ENCODE peak calls at places on chromosomes 5 and 9, in six cellular contexts. D is H1, E is GM23248, T is H9, P is DND-41, H is astrocyte. G is an unnamed sample. For H3K79me2, the result is how much of the 10 kb centered on the place peaks cover.

GRCh38 chr5:136638084-136638483 is 272.7 kb upstream of the TRPC7 start:
- DNase-seq in H (no peak), D (no peak), P (no peak), T (no peak), E (peak), G (no peak)

GRCh38 chr5:50667079-50667652 is 729 bp downstream of the PARP8 start:
- DNase-seq in H (peak), E (peak), D (no peak), T (peak), P (peak), G (peak)

GRCh38 chr5:95261369-95262175 is 23.3 kb downstream of the MCTP1 start:
- DNase-seq in D (no peak), P (peak), H (no peak), T (no peak), E (peak), G (peak)

GRCh38 chr5:135141303-135142268 is 107.6 kb upstream of the PITX1 start:
- DNase-seq in H (peak), E (peak), T (no peak), D (no peak), P (no peak), G (no peak)

GRCh38 chr5:67941750-67942450 is 273.7 kb upstream of the PIK3R1 start:
- DNase-seq in P (no peak), E (peak), T (no peak), D (no peak), H (peak), G (no peak)

GRCh38 chr5:107744418-107745330 is 73.9 kb upstream of the EFNA5 start:
- DNase-seq in H (no peak), P (no peak), T (no peak), D (peak), E (no peak), G (no peak)

GRCh38 chr5:96633820-96634219 is 28.4 kb upstream of the CAST start:
- DNase-seq in H (peak), D (no peak), T (no peak), E (no peak), P (no peak), G (no peak)

GRCh38 chr5:59246470-59247250 is 646.9 kb downstream of the PDE4D start:
- DNase-seq in T (no peak), P (no peak), D (no peak), E (no peak), H (peak), G (no peak)

GRCh38 chr9:129860653-129861446 is 25.6 kb downstream of the USP20 start:
- DNase-seq in E (no peak), T (no peak), D (no peak), P (no peak), H (no peak), G (no peak)

GRCh38 chr9:133715295-133715865 is 22.8 kb downstream of the SARDH start:
- DNase-seq in T (peak), E (no peak), H (peak), P (no peak), D (no peak), G (no peak)

GRCh38 chr5:79935992-79936643 is 54.9 kb downstream of the MTX3 start:
- DNase-seq in P (no peak), H (no peak), E (peak), T (no peak), D (no peak), G (no peak)
- H2AFZ ChIP-seq in P (no peak), H (no peak), E (peak), T (no peak), D (no peak), G (no peak)

GRCh38 chr5:98111686-98112085 is 661.8 kb upstream of the RGMB start:
- DNase-seq in P (no peak), T (no peak), E (peak), H (no peak), D (no peak), G (no peak)

GRCh38 chr5:98110270-98110669 is 663.2 kb upstream of the RGMB start:
- DNase-seq in E (peak), D (no peak), P (no peak), H (peak), T (no peak), G (no peak)

GRCh38 chr5:98109561-98110006 is 663.9 kb upstream of the RGMB start:
- DNase-seq in H (peak), T (no peak), D (no peak), E (peak), P (no peak), G (no peak)

GRCh38 chr5:98108497-98108896 is 665.0 kb upstream of the RGMB start:
- DNase-seq in H (peak), P (no peak), D (no peak), T (no peak), E (peak), G (no peak)

DNA sequence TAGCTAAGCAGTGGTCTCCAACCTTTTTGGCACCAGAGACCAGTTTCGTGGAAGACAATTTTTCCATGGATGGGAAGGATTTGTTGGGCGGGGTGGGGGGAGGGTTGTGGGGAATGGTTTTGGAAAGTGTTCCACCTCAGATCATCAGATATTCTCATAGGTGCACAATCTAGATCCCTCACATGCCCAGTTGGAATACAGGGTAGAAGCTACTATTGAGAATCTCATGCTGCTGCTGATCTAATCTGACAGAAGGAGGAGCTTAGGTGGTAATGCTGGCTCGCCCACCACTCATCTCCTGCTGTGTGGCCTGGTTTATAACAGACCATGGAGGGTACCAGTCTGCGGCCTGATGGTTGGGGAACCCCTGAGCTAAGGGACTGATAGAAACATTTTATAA is 662.7 kb upstream of the RGMB start:
- DNase-seq in D (no peak), T (no peak), H (no peak), P (no peak), E (peak), G (no peak)
- H3K4me2 ChIP-seq in D (no peak), T (no peak), H (peak), P (no peak), E (peak), G (no peak)

GRCh38 chr9:78001946-78002731 is 29.5 kb downstream of the GNAQ start:
- DNase-seq in T (no peak), P (no peak), H (peak), E (peak), D (no peak), G (no peak)
- H3K79me2 ChIP-seq in T (under half), P (half or more), H (half or more), E (half or more), D (half or more), G (under half)

GRCh38 chr9:121278535-121279169 is 10.7 kb downstream of the GSN start:
- DNase-seq in H (peak), D (no peak), E (peak), T (peak), P (peak), G (peak)
- H2AFZ ChIP-seq in H (no peak), D (no peak), E (no peak), T (no peak), P (no peak), G (peak)

DNA sequence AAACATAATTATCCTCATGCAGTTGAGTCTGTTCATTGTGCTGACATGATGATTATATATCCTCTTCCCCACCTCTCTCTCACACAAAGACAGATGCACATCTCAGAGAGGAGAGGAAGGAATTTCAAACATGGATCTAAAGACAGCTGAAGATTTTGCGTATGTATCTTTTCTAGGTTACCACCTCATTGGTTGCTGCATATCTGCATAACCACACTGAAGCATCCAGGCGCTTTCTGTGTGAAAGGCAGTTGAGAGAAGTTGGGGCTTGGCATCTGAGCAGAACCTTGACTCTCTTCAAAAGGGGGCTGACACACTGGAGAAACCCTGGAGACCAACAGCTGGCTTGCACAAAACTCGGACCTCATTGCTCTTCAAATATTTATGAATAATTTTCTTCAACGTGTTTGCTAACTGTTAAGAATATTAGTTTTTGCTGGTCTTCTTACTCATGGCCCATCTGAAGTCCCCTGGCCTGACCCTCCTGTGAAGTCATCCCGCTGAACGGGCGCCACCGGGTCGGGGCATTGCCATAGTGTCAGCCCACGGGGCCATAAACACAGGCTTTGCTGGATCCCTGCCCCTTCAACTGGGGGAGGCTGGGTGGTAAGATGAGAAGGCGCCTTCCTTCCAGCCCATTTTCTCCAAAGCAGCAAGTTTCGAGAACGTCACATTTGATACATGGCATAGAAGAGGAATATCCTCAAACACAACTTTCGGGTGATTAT is 593.2 kb upstream of the CLINT1 start:
- DNase-seq in H (no peak), E (no peak), D (no peak), T (no peak), P (no peak), G (peak)
- H3K4me2 ChIP-seq in H (peak), E (no peak), D (no peak), T (no peak), P (no peak), G (no peak)

DNA sequence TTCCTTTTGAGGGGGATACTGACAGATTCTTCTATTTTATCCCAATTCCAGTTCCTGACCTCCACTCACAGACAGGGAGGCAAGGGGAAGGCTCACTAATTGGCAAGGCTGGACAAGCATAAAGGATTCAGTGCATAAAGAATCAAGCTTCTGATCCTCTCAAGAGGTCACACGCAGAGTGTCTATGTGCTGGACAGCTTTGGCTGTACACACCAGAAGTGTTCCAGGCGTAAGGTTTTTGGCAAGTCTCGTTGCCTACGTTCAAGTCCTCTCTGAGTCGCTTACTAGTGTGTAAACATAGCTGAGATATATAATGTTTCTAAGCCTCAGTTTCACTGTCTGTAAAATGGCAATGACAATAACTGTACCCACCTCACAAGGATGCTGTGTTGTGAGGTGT is 52.0 kb downstream of the PALM2AKAP2 start:
- DNase-seq in E (no peak), T (no peak), D (no peak), H (no peak), P (no peak), G (no peak)
- H3K79me2 ChIP-seq in E (half or more), T (under half), D (under half), H (half or more), P (under half), G (under half)